ENCODE peak calls at places on chromosome X, in four cellular contexts. One of them, this sample, is unnamed.

GRCh38 chrX:68504237-68504636 is 5.4 kb downstream of the YIPF6 start:
- DNase-seq in AG10803: peak
- DNase-seq in WTC11: no peak
- DNase-seq in tibial nerve: no peak
- DNase-seq in this sample: no peak

GRCh38 chrX:6223516-6223915 is 5.2 kb downstream of the NLGN4X start:
- DNase-seq in AG10803: no peak
- DNase-seq in WTC11: no peak
- DNase-seq in tibial nerve: no peak
- DNase-seq in this sample: no peak

GRCh38 chrX:71650333-71650969 is 16.9 kb upstream of the LOC101059915 start:
- DNase-seq in AG10803: no peak
- DNase-seq in WTC11: no peak
- DNase-seq in tibial nerve: no peak
- DNase-seq in this sample: no peak

GRCh38 chrX:12439396-12439795 is 301.1 kb downstream of the FRMPD4 start:
- DNase-seq in AG10803: no peak
- DNase-seq in WTC11: no peak
- DNase-seq in tibial nerve: no peak
- DNase-seq in this sample: no peak

GRCh38 chrX:31213941-31214340 is 142.1 kb upstream of the FTHL17 start:
- DNase-seq in AG10803: peak
- DNase-seq in WTC11: peak
- DNase-seq in tibial nerve: no peak
- DNase-seq in this sample: no peak

GRCh38 chrX:149370097-149370496 is 135.0 kb downstream of the IDS start:
- DNase-seq in AG10803: peak
- DNase-seq in WTC11: no peak
- DNase-seq in tibial nerve: no peak
- DNase-seq in this sample: no peak

GRCh38 chrX:74536142-74537010 is 78.0 kb downstream of the RLIM start:
- DNase-seq in AG10803: peak
- DNase-seq in WTC11: peak
- DNase-seq in tibial nerve: peak
- DNase-seq in this sample: peak

GRCh38 chrX:23981711-23982110 is 45.3 kb downstream of the KLHL15 start:
- DNase-seq in AG10803: no peak
- DNase-seq in WTC11: no peak
- DNase-seq in tibial nerve: no peak
- DNase-seq in this sample: no peak

GRCh38 chrX:72018277-72019112 is 107.8 kb downstream of the NHSL2 start:
- DNase-seq in AG10803: peak
- DNase-seq in WTC11: peak
- DNase-seq in tibial nerve: peak
- DNase-seq in this sample: peak

GRCh38 chrX:13816899-13817298 is at the start of gene GPM6B:
- DNase-seq in AG10803: no peak
- DNase-seq in WTC11: no peak
- DNase-seq in tibial nerve: no peak
- DNase-seq in this sample: no peak

GRCh38 chrX:97597954-97598353 is 714.2 kb downstream of the RPA4 start:
- DNase-seq in AG10803: no peak
- DNase-seq in WTC11: no peak
- DNase-seq in tibial nerve: no peak
- DNase-seq in this sample: no peak

GRCh38 chrX:108359811-108360602 is 78.2 kb downstream of the COL4A6 start:
- DNase-seq in AG10803: no peak
- DNase-seq in WTC11: no peak
- DNase-seq in tibial nerve: no peak
- DNase-seq in this sample: no peak

GRCh38 chrX:31870267-31870666 is 798.4 kb upstream of the FTHL17 start:
- DNase-seq in AG10803: no peak
- DNase-seq in WTC11: no peak
- DNase-seq in tibial nerve: no peak
- DNase-seq in this sample: no peak

GRCh38 chrX:22237479-22237878 is 35.2 kb upstream of the CBLL2 start:
- DNase-seq in AG10803: no peak
- DNase-seq in WTC11: no peak
- DNase-seq in tibial nerve: no peak
- DNase-seq in this sample: no peak

GRCh38 chrX:135572436-135572835 is 52.0 kb downstream of the INTS6L start:
- DNase-seq in AG10803: peak
- DNase-seq in WTC11: no peak
- DNase-seq in tibial nerve: no peak
- DNase-seq in this sample: no peak

GRCh38 chrX:22095306-22095705 is 63.2 kb downstream of the PHEX start:
- DNase-seq in AG10803: peak
- DNase-seq in WTC11: no peak
- DNase-seq in tibial nerve: peak
- DNase-seq in this sample: no peak

GRCh38 chrX:129461801-129462456 is 61.4 kb downstream of the SMARCA1 start:
- DNase-seq in AG10803: no peak
- DNase-seq in WTC11: no peak
- DNase-seq in tibial nerve: no peak
- DNase-seq in this sample: no peak

GRCh38 chrX:75547783-75548182 is 24.9 kb upstream of the ZDHHC15 start:
- DNase-seq in AG10803: peak
- DNase-seq in WTC11: no peak
- DNase-seq in tibial nerve: peak
- DNase-seq in this sample: no peak

GRCh38 chrX:129655547-129656248 is 942 bp upstream of the APLN start:
- DNase-seq in AG10803: no peak
- DNase-seq in WTC11: peak
- DNase-seq in tibial nerve: no peak
- DNase-seq in this sample: peak

GRCh38 chrX:1295550-1295949 is 26.9 kb downstream of the CSF2RA start:
- DNase-seq in AG10803: no peak
- DNase-seq in WTC11: no peak
- DNase-seq in tibial nerve: no peak
- DNase-seq in this sample: no peak

GRCh38 chrX:119359618-119360382 is 39.3 kb upstream of the SLC25A43 start:
- DNase-seq in AG10803: peak
- DNase-seq in WTC11: no peak
- DNase-seq in tibial nerve: no peak
- DNase-seq in this sample: no peak

GRCh38 chrX:110675866-110676265 is 119.8 kb downstream of the CHRDL1 start:
- DNase-seq in AG10803: no peak
- DNase-seq in WTC11: no peak
- DNase-seq in tibial nerve: no peak
- DNase-seq in this sample: no peak

GRCh38 chrX:6021316-6022091 is 207.2 kb downstream of the NLGN4X start:
- DNase-seq in AG10803: peak
- DNase-seq in WTC11: peak
- DNase-seq in tibial nerve: peak
- DNase-seq in this sample: no peak

GRCh38 chrX:16771483-16772398 is 14.5 kb upstream of the TXLNG start:
- DNase-seq in AG10803: peak
- DNase-seq in WTC11: peak
- DNase-seq in tibial nerve: no peak
- DNase-seq in this sample: no peak

GRCh38 chrX:16848541-16848940 is 21.6 kb downstream of the RBBP7 start:
- DNase-seq in AG10803: peak
- DNase-seq in WTC11: no peak
- DNase-seq in tibial nerve: no peak
- DNase-seq in this sample: no peak

GRCh38 chrX:2654436-2655340 is 36.4 kb upstream of the CD99 start:
- DNase-seq in AG10803: no peak
- DNase-seq in WTC11: no peak
- DNase-seq in tibial nerve: no peak
- DNase-seq in this sample: no peak

GRCh38 chrX:2650037-2650436 is 41.1 kb upstream of the CD99 start:
- DNase-seq in AG10803: no peak
- DNase-seq in WTC11: no peak
- DNase-seq in tibial nerve: no peak
- DNase-seq in this sample: no peak

GRCh38 chrX:2656243-2656836 is 34.8 kb upstream of the CD99 start:
- DNase-seq in AG10803: no peak
- DNase-seq in WTC11: no peak
- DNase-seq in tibial nerve: no peak
- DNase-seq in this sample: no peak

GRCh38 chrX:2650865-2651264 is 40.2 kb upstream of the CD99 start:
- DNase-seq in AG10803: no peak
- DNase-seq in WTC11: no peak
- DNase-seq in tibial nerve: no peak
- DNase-seq in this sample: no peak

GRCh38 chrX:2652106-2652505 is 39.0 kb upstream of the CD99 start:
- DNase-seq in AG10803: no peak
- DNase-seq in WTC11: peak
- DNase-seq in tibial nerve: no peak
- DNase-seq in this sample: no peak
- TF ChIP-seq CTCF in AG10803: peak
- TF ChIP-seq CTCF in WTC11: peak
- TF ChIP-seq CTCF in tibial nerve: no peak
- TF ChIP-seq CTCF in this sample: no peak

GRCh38 chrX:73289039-73289438 is 74.4 kb upstream of the NAP1L2 start:
- DNase-seq in AG10803: no peak
- DNase-seq in WTC11: peak
- DNase-seq in tibial nerve: no peak
- DNase-seq in this sample: no peak
- TF ChIP-seq CTCF in AG10803: no peak
- TF ChIP-seq CTCF in WTC11: peak
- TF ChIP-seq CTCF in tibial nerve: no peak
- TF ChIP-seq CTCF in this sample: no peak

GRCh38 chrX:153381684-153382532 is 19.2 kb downstream of the PNMA6E start:
- DNase-seq in AG10803: peak
- DNase-seq in WTC11: no peak
- DNase-seq in tibial nerve: no peak
- DNase-seq in this sample: peak
- TF ChIP-seq CTCF in AG10803: peak
- TF ChIP-seq CTCF in WTC11: no peak
- TF ChIP-seq CTCF in tibial nerve: no peak
- TF ChIP-seq CTCF in this sample: peak

GRCh38 chrX:79266702-79267101 is 100.4 kb downstream of the ITM2A start:
- DNase-seq in AG10803: no peak
- DNase-seq in WTC11: no peak
- DNase-seq in tibial nerve: no peak
- DNase-seq in this sample: no peak

GRCh38 chrX:79268788-79269187 is 98.3 kb downstream of the ITM2A start:
- DNase-seq in AG10803: no peak
- DNase-seq in WTC11: no peak
- DNase-seq in tibial nerve: no peak
- DNase-seq in this sample: no peak

GRCh38 chrX:79270401-79270800 is 96.7 kb downstream of the ITM2A start:
- DNase-seq in AG10803: no peak
- DNase-seq in WTC11: peak
- DNase-seq in tibial nerve: no peak
- DNase-seq in this sample: no peak
- TF ChIP-seq CTCF in AG10803: no peak
- TF ChIP-seq CTCF in WTC11: no peak
- TF ChIP-seq CTCF in tibial nerve: no peak
- TF ChIP-seq CTCF in this sample: no peak

GRCh38 chrX:85994228-85994627 is 53.1 kb downstream of the CHM start:
- DNase-seq in AG10803: peak
- DNase-seq in WTC11: no peak
- DNase-seq in tibial nerve: no peak
- DNase-seq in this sample: no peak
- TF ChIP-seq CTCF in AG10803: no peak
- TF ChIP-seq CTCF in WTC11: no peak
- TF ChIP-seq CTCF in tibial nerve: no peak
- TF ChIP-seq CTCF in this sample: no peak

This sample was measured in osteocyte.